ENCODE peak calls at places on chromosomes 13 and 19, in nine cellular contexts. E is small intestine; K is breast epithelium; Z is tibial artery; W is GM23248; U is GM12865; A is A673; T is MM.1S; H is naive thymus-derived CD4-positive, alpha-beta T cell. J is an unnamed sample.

GRCh38 chr13:28568286-28568685 is 73.4 kb upstream of the FLT1 start:
- DNase-seq in E (peak), K (peak), Z (peak), W (peak), U (peak), A (peak), T (no peak), H (no peak), J (peak)

GRCh38 chr13:83065136-83065535 is 817.1 kb downstream of the SLITRK1 start:
- DNase-seq in E (no peak), K (peak), Z (peak), W (peak), U (no peak), A (no peak), T (no peak), H (no peak), J (peak)

GRCh38 chr13:29551214-29551613 is 44.3 kb downstream of the SLC7A1 start:
- DNase-seq in E (no peak), K (no peak), Z (no peak), W (peak), U (no peak), A (no peak), T (no peak), H (no peak), J (no peak)

GRCh38 chr19:48896191-48896720 is 2.3 kb downstream of the TULP2 start:
- DNase-seq in E (no peak), K (no peak), Z (peak), W (peak), U (peak), A (peak), T (no peak), H (peak), J (peak)

GRCh38 chr19:29873024-29873800 is 61.4 kb downstream of the CCNE1 start:
- DNase-seq in E (peak), K (no peak), Z (no peak), W (peak), U (peak), A (peak), T (peak), H (peak), J (peak)

GRCh38 chr13:110726726-110727125 is 13.2 kb downstream of the ING1 start:
- DNase-seq in E (peak), K (no peak), Z (no peak), W (no peak), U (peak), A (no peak), T (no peak), H (peak), J (no peak)

GRCh38 chr13:69319659-69320058 is 788.0 kb upstream of the ATXN8OS start:
- DNase-seq in E (no peak), K (no peak), Z (no peak), W (no peak), U (no peak), A (no peak), T (peak), H (no peak), J (no peak)

GRCh38 chr13:91132786-91133185 is 214.7 kb upstream of the MIR17HG start:
- DNase-seq in E (no peak), K (no peak), Z (no peak), W (no peak), U (no peak), A (no peak), T (no peak), H (no peak), J (no peak)

GRCh38 chr19:45484273-45484945 is 12.4 kb downstream of the RTN2 start:
- DNase-seq in E (no peak), K (no peak), Z (no peak), W (peak), U (no peak), A (no peak), T (no peak), H (no peak), J (no peak)

GRCh38 chr13:21501709-21502108 is 42.6 kb upstream of the ZDHHC20 start:
- DNase-seq in E (no peak), K (no peak), Z (no peak), W (no peak), U (no peak), A (peak), T (no peak), H (no peak), J (no peak)

GRCh38 chr19:18848860-18849661 is 17.3 kb downstream of the UPF1 start:
- DNase-seq in E (no peak), K (peak), Z (peak), W (peak), U (peak), A (no peak), T (no peak), H (no peak), J (peak)

GRCh38 chr19:13437919-13438618 is 68.2 kb downstream of the CACNA1A start:
- DNase-seq in E (no peak), K (no peak), Z (no peak), W (no peak), U (no peak), A (no peak), T (no peak), H (no peak), J (no peak)

GRCh38 chr19:19262190-19263057 is 10.7 kb downstream of the TM6SF2 start:
- DNase-seq in E (no peak), K (no peak), Z (no peak), W (peak), U (no peak), A (no peak), T (no peak), H (no peak), J (no peak)

GRCh38 chr13:94366677-94367076 is 112.8 kb downstream of the DCT start:
- DNase-seq in E (no peak), K (no peak), Z (no peak), W (no peak), U (no peak), A (no peak), T (no peak), H (no peak), J (no peak)

GRCh38 chr19:42370068-42370520 is 20.0 kb downstream of the CNFN start:
- DNase-seq in E (no peak), K (no peak), Z (no peak), W (no peak), U (no peak), A (no peak), T (no peak), H (no peak), J (no peak)

GRCh38 chr13:48333976-48334375 is 30.4 kb downstream of the RB1 start:
- DNase-seq in E (no peak), K (no peak), Z (no peak), W (peak), U (no peak), A (no peak), T (no peak), H (no peak), J (peak)

GRCh38 chr13:113110048-113110851 is 4.7 kb downstream of the F7 start:
- DNase-seq in E (no peak), K (no peak), Z (no peak), W (peak), U (no peak), A (peak), T (no peak), H (no peak), J (no peak)

GRCh38 chr19:11196406-11197287 is 698 bp downstream of the KANK2 start:
- DNase-seq in E (peak), K (no peak), Z (no peak), W (peak), U (no peak), A (peak), T (no peak), H (no peak), J (no peak)

GRCh38 chr19:29442094-29442493 is 83.7 kb upstream of the VSTM2B start:
- DNase-seq in E (no peak), K (no peak), Z (no peak), W (no peak), U (no peak), A (no peak), T (no peak), H (no peak), J (no peak)

GRCh38 chr13:37109080-37109678 is 3.7 kb upstream of the CSNK1A1L start:
- DNase-seq in E (no peak), K (no peak), Z (no peak), W (peak), U (peak), A (peak), T (no peak), H (no peak), J (peak)

GRCh38 chr13:74288361-74288911 is 154.2 kb upstream of the KLF12 start:
- DNase-seq in E (peak), K (no peak), Z (no peak), W (no peak), U (peak), A (peak), T (peak), H (peak), J (no peak)

GRCh38 chr19:57708641-57709354 is at the start of gene ZNF154:
- DNase-seq in E (peak), K (peak), Z (no peak), W (peak), U (peak), A (peak), T (no peak), H (peak), J (peak)

GRCh38 chr13:21613791-21614190 is 9.8 kb upstream of the MICU2 start:
- DNase-seq in E (no peak), K (no peak), Z (no peak), W (no peak), U (no peak), A (no peak), T (no peak), H (no peak), J (no peak)

GRCh38 chr19:3121821-3122511 is 13.9 kb upstream of the GNA15 start:
- DNase-seq in E (no peak), K (no peak), Z (no peak), W (no peak), U (no peak), A (no peak), T (no peak), H (no peak), J (no peak)

GRCh38 chr13:112997188-112998135 is 28.4 kb downstream of the MCF2L start:
- DNase-seq in E (peak), K (no peak), Z (no peak), W (no peak), U (no peak), A (no peak), T (no peak), H (no peak), J (no peak)

GRCh38 chr19:58326914-58327726 is at the start of gene ZSCAN22:
- DNase-seq in E (peak), K (peak), Z (peak), W (peak), U (peak), A (peak), T (peak), H (peak), J (peak)

GRCh38 chr13:31887311-31887710 is 144.3 kb upstream of the FRY start:
- DNase-seq in E (no peak), K (no peak), Z (no peak), W (peak), U (no peak), A (no peak), T (no peak), H (no peak), J (peak)

GRCh38 chr13:31894931-31895330 is 136.6 kb upstream of the FRY start:
- DNase-seq in E (no peak), K (no peak), Z (no peak), W (no peak), U (no peak), A (no peak), T (no peak), H (no peak), J (no peak)

GRCh38 chr13:31891472-31891871 is 140.1 kb upstream of the FRY start:
- DNase-seq in E (no peak), K (no peak), Z (no peak), W (no peak), U (no peak), A (no peak), T (no peak), H (no peak), J (no peak)

GRCh38 chr13:31895687-31896086 is 135.9 kb upstream of the FRY start:
- DNase-seq in E (no peak), K (no peak), Z (no peak), W (no peak), U (no peak), A (no peak), T (no peak), H (no peak), J (no peak)

GRCh38 chr13:31890946-31891345 is 140.6 kb upstream of the FRY start:
- DNase-seq in E (no peak), K (no peak), Z (no peak), W (peak), U (no peak), A (no peak), T (no peak), H (no peak), J (no peak)
- H3K4me3 ChIP-seq in E (no peak), K (no peak), Z (no peak), W (no peak), U (no peak), A (no peak), T (no peak), H (no peak), J (no peak)

GRCh38 chr19:47481460-47482052 is 2.5 kb downstream of the KPTN start:
- DNase-seq in E (no peak), K (no peak), Z (no peak), W (no peak), U (no peak), A (no peak), T (no peak), H (no peak), J (no peak)

GRCh38 chr19:47483200-47483599 is 819 bp downstream of the KPTN start:
- DNase-seq in E (no peak), K (no peak), Z (no peak), W (no peak), U (no peak), A (no peak), T (no peak), H (no peak), J (no peak)

GRCh38 chr19:47476438-47476972 is 4.8 kb upstream of the SLC8A2 start:
- DNase-seq in E (no peak), K (no peak), Z (no peak), W (no peak), U (no peak), A (no peak), T (no peak), H (no peak), J (no peak)

GRCh38 chr19:47480658-47481057 is 3.4 kb downstream of the KPTN start:
- DNase-seq in E (no peak), K (no peak), Z (no peak), W (no peak), U (no peak), A (no peak), T (no peak), H (no peak), J (no peak)

GRCh38 chr19:47479701-47480503 is 4.1 kb downstream of the KPTN start:
- DNase-seq in E (peak), K (no peak), Z (no peak), W (no peak), U (no peak), A (no peak), T (no peak), H (no peak), J (peak)
- H3K4me3 ChIP-seq in E (no peak), K (peak), Z (no peak), W (no peak), U (no peak), A (no peak), T (no peak), H (no peak), J (peak)

DNA sequence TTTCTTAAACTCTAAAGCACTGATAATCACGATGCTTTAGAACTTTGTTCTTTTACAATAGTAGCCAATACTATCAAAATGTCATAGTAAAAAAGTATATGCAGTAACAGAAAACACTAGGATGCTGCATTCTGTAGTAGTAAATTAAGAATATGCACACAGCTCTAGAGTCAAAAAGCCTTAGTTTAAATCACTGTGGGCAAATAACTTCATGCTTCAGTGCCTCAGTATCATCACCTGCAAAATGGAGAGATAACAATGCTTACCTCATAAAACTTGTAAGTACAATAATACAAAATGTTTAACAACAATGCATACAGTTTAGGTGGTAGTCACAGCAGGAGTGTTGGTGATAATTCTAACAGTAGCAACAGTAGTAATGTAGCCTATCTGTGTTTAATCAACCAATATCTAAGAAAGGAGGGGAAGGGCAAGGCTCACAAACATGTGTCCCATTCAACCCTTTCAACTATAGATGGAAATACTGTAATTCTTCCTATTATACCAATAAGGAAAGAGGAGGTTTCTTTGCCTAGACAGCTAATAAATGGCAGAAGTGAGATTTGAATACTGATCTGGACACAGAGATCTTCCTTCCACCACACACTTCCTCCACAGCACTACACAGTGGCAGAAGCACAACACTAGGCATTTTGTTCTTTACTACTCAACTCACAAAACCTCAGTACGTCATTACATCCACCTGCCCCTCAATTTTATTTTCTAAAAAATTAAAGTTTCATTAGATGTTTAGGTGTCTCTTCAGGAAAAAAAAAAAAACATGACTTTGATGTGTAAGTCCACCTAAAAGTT is 4.6 kb downstream of the RBM26 start:
- DNase-seq in E (no peak), K (no peak), Z (no peak), W (no peak), U (peak), A (no peak), T (no peak), H (no peak), J (no peak)
- H3K4me3 ChIP-seq in E (no peak), K (no peak), Z (no peak), W (no peak), U (peak), A (no peak), T (no peak), H (no peak), J (no peak)

DNA sequence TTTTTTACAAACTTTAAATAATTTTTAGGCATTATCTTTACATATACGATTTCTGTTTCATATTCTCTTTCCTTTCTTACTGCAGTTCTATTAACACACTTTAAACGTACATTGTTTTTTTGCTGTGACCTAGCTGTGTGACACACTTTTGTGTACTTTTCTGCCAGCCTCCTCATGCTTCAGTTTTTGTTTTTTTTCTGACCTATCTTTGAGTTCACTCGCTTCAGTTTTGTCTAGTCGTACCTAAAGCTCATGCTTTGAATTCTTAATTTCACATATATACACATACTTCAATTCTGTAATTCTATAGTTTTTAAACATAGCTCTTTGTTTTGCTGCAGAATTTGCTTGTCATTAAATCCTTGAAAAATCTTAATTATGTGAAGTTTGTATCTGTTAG is 150.4 kb downstream of the PDS5B start:
- DNase-seq in E (peak), K (no peak), Z (no peak), W (peak), U (no peak), A (no peak), T (no peak), H (no peak), J (no peak)
- H3K4me3 ChIP-seq in E (no peak), K (peak), Z (peak), W (peak), U (peak), A (no peak), T (peak), H (peak), J (no peak)

GRCh38 chr13:99958402-99959126 is 13.0 kb downstream of the ZIC5 start:
- DNase-seq in E (no peak), K (no peak), Z (no peak), W (no peak), U (no peak), A (no peak), T (no peak), H (no peak), J (no peak)

GRCh38 chr13:99956473-99957349 is 14.9 kb downstream of the ZIC5 start:
- DNase-seq in E (no peak), K (no peak), Z (no peak), W (peak), U (no peak), A (peak), T (no peak), H (no peak), J (no peak)

GRCh38 chr13:99955107-99955746 is 16.3 kb downstream of the ZIC5 start:
- DNase-seq in E (no peak), K (no peak), Z (no peak), W (no peak), U (no peak), A (no peak), T (no peak), H (no peak), J (no peak)

GRCh38 chr13:99953138-99953755 is 18.3 kb downstream of the ZIC5 start:
- DNase-seq in E (no peak), K (no peak), Z (no peak), W (no peak), U (no peak), A (no peak), T (no peak), H (no peak), J (no peak)

DNA sequence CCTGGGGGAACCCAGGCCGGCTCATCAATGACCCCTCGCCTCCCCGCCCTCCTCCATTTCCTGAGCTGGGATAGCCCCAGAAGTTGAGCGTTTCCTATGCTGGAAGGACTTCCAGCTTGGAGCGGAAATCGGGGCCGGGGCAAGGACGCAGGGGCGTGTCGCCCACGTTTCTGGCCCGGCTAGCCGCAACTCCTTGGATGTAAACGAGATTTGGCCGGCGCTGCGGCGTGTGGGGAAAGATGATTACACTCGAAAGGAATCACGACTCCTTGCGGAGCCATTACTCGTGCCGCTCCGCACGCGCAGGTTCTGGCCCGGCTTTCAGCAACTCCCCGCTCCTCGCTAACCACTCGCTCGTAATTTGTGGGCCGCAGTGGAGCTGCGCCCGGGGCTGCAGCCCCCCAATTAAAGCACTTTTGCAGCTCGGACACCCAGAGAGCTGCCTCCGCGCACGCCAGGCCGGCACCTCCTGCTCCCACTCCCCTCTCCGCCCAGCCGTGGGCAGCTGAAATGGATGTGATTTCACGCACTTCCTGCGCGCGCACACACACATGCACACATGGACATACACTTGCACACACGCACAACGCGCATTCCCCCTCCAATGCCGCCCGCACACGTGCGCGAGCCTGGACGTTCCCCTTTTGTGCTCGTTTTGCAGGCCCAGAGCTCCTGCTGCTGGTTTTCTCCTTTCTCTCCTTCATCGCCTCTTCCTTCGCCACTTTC is 15.7 kb downstream of the ZIC5 start:
- DNase-seq in E (no peak), K (no peak), Z (no peak), W (peak), U (no peak), A (peak), T (no peak), H (no peak), J (no peak)
- H3K4me3 ChIP-seq in E (peak), K (peak), Z (no peak), W (peak), U (no peak), A (peak), T (no peak), H (peak), J (peak)

J was measured in fibroblast of villous mesenchyme.